ENCODE peak calls at places on chromosomes 1 and 21, in eight cellular contexts. C is psoas muscle; N is Caco-2; J is foreskin fibroblast; D is cardiac fibroblast; T is fibroblast of lung; K is CD8-positive, alpha-beta T cell; E is SJSA1. B is an unnamed sample.

GRCh38 chr1:209241481-209241880 is 342.0 kb upstream of the CAMK1G start:
- DNase-seq in C (no peak), N (no peak), J (peak; percentile 4), D (peak; percentile 3), T (no peak), K (no peak), E (no peak), B (no peak)

GRCh38 chr1:154755858-154756730 is 114.0 kb downstream of the KCNN3 start:
- DNase-seq in C (no peak), N (no peak), J (no peak), D (peak; percentile 84), T (peak; percentile 62), K (no peak), E (no peak), B (no peak)

GRCh38 chr21:42775123-42775522 is 104.2 kb downstream of the WDR4 start:
- DNase-seq in C (no peak), N (no peak), J (no peak), D (no peak), T (no peak), K (no peak), E (no peak), B (no peak)

GRCh38 chr1:47953661-47954060 is 43.5 kb downstream of the TRABD2B start:
- DNase-seq in C (no peak), N (no peak), J (no peak), D (no peak), T (no peak), K (no peak), E (no peak), B (no peak)

GRCh38 chr1:191595170-191595569 is 563.1 kb upstream of the RGS18 start:
- DNase-seq in C (no peak), N (no peak), J (no peak), D (no peak), T (no peak), K (no peak), E (no peak), B (no peak)

GRCh38 chr1:206792939-206793607 is 20.8 kb upstream of the IL10 start:
- DNase-seq in C (no peak), N (no peak), J (no peak), D (peak; percentile 29), T (peak; percentile 67), K (no peak), E (no peak), B (no peak)

GRCh38 chr1:118115567-118116272 is 69.3 kb downstream of the SPAG17 start:
- DNase-seq in C (no peak), N (no peak), J (peak; percentile 36), D (peak; percentile 10), T (peak; percentile 64), K (no peak), E (peak; percentile 45), B (no peak)

GRCh38 chr1:231814031-231814430 is 187.4 kb downstream of the DISC1 start:
- DNase-seq in C (no peak), N (no peak), J (no peak), D (no peak), T (no peak), K (no peak), E (no peak), B (no peak)

GRCh38 chr21:45430521-45431501 is 25.8 kb downstream of the COL18A1 start:
- DNase-seq in C (no peak), N (peak; percentile 79), J (peak; percentile 46), D (no peak), T (peak; percentile 83), K (no peak), E (no peak), B (no peak)

GRCh38 chr1:160130486-160130885 is 14.9 kb downstream of the ATP1A2 start:
- DNase-seq in C (no peak), N (no peak), J (no peak), D (no peak), T (no peak), K (no peak), E (no peak), B (no peak)

GRCh38 chr1:63775418-63776127 is 1.8 kb downstream of the ROR1 start:
- DNase-seq in C (no peak), N (no peak), J (no peak), D (peak; percentile 12), T (no peak), K (no peak), E (no peak), B (peak; percentile 41)

GRCh38 chr1:207844374-207844773 is 66.6 kb downstream of the CD34 start:
- DNase-seq in C (no peak), N (no peak), J (peak; percentile 51), D (peak; percentile 73), T (no peak), K (no peak), E (no peak), B (no peak)

GRCh38 chr1:63537940-63538339 is 14.6 kb downstream of the EFCAB7 start:
- DNase-seq in C (no peak), N (no peak), J (no peak), D (peak; percentile 51), T (no peak), K (no peak), E (no peak), B (peak; percentile 28)

GRCh38 chr1:116379674-116380498 is 6.8 kb downstream of the ATP1A1 start:
- DNase-seq in C (no peak), N (no peak), J (no peak), D (no peak), T (no peak), K (no peak), E (no peak), B (no peak)
- H3K4me3 ChIP-seq in C (no peak overlapping the region), N (no peak overlapping the region), J (no peak overlapping the region), D (no peak overlapping the region), T (no peak overlapping the region), K (no peak overlapping the region), E (no peak overlapping the region), B (no peak overlapping the region)

DNA sequence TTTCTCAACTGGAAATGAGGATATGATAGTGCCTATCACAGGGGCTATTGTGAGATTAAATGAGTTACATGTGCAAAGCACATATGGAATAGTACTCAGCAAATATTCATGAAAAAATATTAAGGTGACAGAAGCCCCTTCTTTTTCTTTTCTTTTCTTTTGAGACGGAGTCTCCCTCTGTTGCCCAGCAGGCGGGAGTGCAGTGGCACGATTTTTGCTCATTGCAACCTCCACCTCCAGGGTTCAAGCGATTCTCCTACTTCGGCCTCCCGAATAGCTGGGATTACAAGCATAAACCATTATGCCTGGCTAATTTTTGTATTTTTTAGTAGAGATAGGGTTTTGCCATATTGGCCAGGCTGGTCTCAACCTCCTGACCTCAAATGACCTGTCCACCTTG is 139.4 kb downstream of the HIVEP3 start:
- DNase-seq in C (no peak), N (no peak), J (no peak), D (no peak), T (no peak), K (no peak), E (no peak), B (no peak)
- H3K4me3 ChIP-seq in C (no peak overlapping the region), N (no peak overlapping the region), J (no peak overlapping the region), D (no peak overlapping the region), T (no peak overlapping the region), K (no peak overlapping the region), E (no peak overlapping the region), B (no peak overlapping the region)

GRCh38 chr1:173430707-173431662 is 46.1 kb upstream of the PRDX6 start:
- DNase-seq in C (peak; percentile 84), N (peak; percentile 87), J (peak; percentile 76), D (peak; percentile 96), T (peak; percentile 78), K (peak; percentile 94), E (peak; percentile 77), B (peak; percentile 86)

GRCh38 chr1:173432331-173432730 is 44.8 kb upstream of the PRDX6 start:
- DNase-seq in C (no peak), N (no peak), J (no peak), D (no peak), T (no peak), K (no peak), E (no peak), B (no peak)

GRCh38 chr1:173427146-173428054 is 49.7 kb upstream of the PRDX6 start:
- DNase-seq in C (no peak), N (no peak), J (no peak), D (no peak), T (no peak), K (no peak), E (no peak), B (no peak)

GRCh38 chr1:173431663-173432045 is 45.5 kb upstream of the PRDX6 start:
- DNase-seq in C (no peak), N (no peak), J (peak; percentile 25), D (peak; percentile 32), T (no peak), K (no peak), E (no peak), B (no peak)

DNA sequence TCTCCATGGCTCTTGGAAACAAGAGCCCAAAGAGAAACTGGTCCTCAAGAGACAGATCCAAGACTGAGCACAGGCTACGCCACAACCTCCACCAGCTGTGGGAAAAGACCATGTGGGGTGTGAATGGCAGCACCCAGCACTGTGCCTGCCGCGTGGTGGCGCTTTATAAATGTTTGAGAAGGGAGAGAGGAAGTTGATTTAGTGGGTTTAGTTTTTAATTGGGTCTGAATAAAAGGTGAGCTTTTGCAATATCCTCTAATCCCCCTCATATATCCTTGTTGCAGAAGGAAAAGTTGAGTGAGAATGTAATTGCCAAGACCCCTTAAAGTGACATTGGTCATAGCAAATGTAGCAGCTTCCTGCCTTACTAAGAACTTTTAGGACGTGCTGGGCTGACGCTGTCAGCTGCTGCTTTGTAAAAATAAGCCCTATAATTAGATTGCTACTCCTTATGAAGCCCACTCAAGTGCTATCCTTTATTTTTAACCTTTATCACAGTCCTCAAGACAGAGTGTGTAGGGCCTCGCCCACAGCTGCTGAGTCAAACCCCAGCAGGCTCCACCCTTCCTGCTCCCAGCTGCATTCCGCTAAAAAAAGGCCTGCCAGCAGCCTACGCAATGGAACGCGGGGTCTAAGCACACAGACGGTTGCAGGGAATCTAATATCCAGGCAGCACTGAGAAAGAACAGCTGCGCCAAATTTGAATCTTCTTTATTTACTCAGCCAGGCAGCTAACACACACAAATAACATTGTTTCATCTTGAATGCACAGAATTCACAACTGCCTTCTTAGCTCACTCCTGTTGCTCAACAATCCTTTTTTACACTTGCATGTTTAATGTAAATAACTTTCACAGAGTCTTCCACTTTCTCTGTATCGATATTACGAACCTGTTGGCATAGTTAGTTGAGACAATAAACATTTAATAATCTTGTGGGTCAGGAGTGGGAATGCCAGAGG is 47.3 kb upstream of the PRDX6 start:
- DNase-seq in C (peak; percentile 89), N (peak; percentile 28), J (peak; percentile 94), D (peak; percentile 95), T (peak; percentile 96), K (peak; percentile 69), E (peak; percentile 74), B (peak; percentile 75)
- H3K4me3 ChIP-seq in C (peak overlapping the region; percentile 41), N (no peak overlapping the region), J (peak overlapping the region; percentile 33), D (no peak overlapping the region), T (peak overlapping the region; percentile 20), K (no peak overlapping the region), E (peak overlapping the region; percentile 5), B (peak overlapping the region; percentile 30)

DNA sequence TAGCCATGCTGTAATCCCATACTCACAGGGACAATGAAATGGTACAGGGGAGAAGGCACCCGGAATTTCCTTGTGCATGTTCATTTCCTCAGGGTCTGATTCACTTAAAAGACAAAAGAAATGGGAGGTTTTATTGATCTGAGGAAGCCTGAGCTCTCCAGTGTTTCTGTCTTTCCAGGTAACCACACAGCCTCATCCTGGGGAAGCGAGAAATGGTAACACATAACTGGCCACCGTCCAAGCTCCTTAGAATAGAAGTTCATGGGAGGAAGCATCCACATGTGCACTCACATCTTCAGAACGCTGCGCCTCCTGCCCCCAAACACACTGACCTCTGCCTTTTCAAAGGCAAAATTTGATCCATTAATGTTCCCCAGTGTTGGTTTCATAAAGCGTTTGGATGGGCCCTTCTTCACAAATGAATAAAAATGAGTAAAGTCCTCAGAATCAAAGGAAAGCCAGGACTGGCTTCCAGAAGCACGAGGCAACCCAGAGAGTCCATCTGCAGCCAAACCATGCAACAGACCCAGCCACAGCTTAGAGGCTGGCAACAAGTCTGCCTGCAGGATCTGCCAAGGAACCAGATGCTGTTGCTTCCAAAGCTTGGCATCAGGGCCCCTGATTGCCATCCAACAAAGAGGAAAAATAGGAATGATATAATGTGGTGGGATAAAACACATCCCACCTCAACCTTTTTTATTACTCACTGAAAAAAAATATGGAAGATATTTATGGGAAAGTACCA is 120.3 kb downstream of the ZBTB18 start:
- DNase-seq in C (no peak), N (no peak), J (no peak), D (no peak), T (no peak), K (no peak), E (no peak), B (no peak)
- H3K4me3 ChIP-seq in C (no peak overlapping the region), N (no peak overlapping the region), J (no peak overlapping the region), D (no peak overlapping the region), T (no peak overlapping the region), K (no peak overlapping the region), E (no peak overlapping the region), B (no peak overlapping the region)